ENCODE peak calls at places on chromosomes 3 and 15, in nine cellular contexts. S, F, E, I, Q, T, Y, B and Z are unnamed samples.

GRCh38 chr15:66707310-66708160 is 5.5 kb downstream of the SMAD6 start:
- DNase-seq in Y (peak), B (no peak), E (peak), T (no peak), Q (no peak), F (peak), S (no peak), I (no peak), Z (peak)

GRCh38 chr3:139937674-139938279 is 2.8 kb downstream of the CLSTN2 start:
- DNase-seq in S (no peak), F (peak), I (no peak), T (no peak), Q (peak), B (peak), E (peak), Y (peak), Z (peak)

GRCh38 chr15:25797511-25798206 is 65.5 kb downstream of the ATP10A start:
- DNase-seq in Y (no peak), S (no peak), I (no peak), F (no peak), E (no peak), B (no peak), T (no peak), Q (no peak), Z (peak)

GRCh38 chr15:72856549-72857040 is 73.0 kb upstream of the ADPGK start:
- DNase-seq in F (no peak), T (no peak), I (no peak), E (no peak), S (no peak), B (no peak), Y (no peak), Q (no peak), Z (no peak)

GRCh38 chr15:61951949-61952348 is 108.3 kb downstream of the VPS13C start:
- DNase-seq in E (no peak), T (no peak), Q (no peak), Y (peak), B (no peak), F (no peak), S (no peak), I (no peak), Z (no peak)

GRCh38 chr3:184656991-184657669 is 54.7 kb downstream of the MAGEF1 start:
- DNase-seq in I (no peak), T (no peak), Q (peak), B (no peak), S (no peak), E (no peak), Y (no peak), F (no peak), Z (peak)

GRCh38 chr3:181700168-181701087 is 11.3 kb upstream of the SOX2 start:
- DNase-seq in F (peak), Y (peak), B (peak), S (peak), E (peak), T (peak), Q (peak), I (peak), Z (peak)

GRCh38 chr3:63349583-63350177 is 71.6 kb downstream of the SYNPR start:
- DNase-seq in S (peak), T (no peak), B (peak), Q (peak), Y (peak), F (peak), E (peak), I (no peak), Z (peak)

GRCh38 chr3:169542347-169542751 is 121.2 kb downstream of the MECOM start:
- DNase-seq in S (no peak), I (no peak), Q (no peak), Y (no peak), B (no peak), E (no peak), F (no peak), T (no peak), Z (no peak)

GRCh38 chr3:50295553-50296166 is 3.4 kb upstream of the IFRD2 start:
- DNase-seq in B (no peak), T (no peak), I (no peak), Y (no peak), S (no peak), F (no peak), Q (no peak), E (no peak), Z (no peak)

GRCh38 chr15:92839696-92840095 is 60.4 kb upstream of the CHD2 start:
- DNase-seq in I (no peak), S (no peak), Q (no peak), T (no peak), E (no peak), F (no peak), Y (no peak), B (peak), Z (no peak)

GRCh38 chr3:28940530-28940929 is 340.3 kb upstream of the RBMS3 start:
- DNase-seq in Y (no peak), I (no peak), E (no peak), B (peak), Q (peak), T (no peak), S (no peak), F (peak), Z (peak)

GRCh38 chr3:54755746-54756145 is 172.1 kb downstream of the LRTM1 start:
- DNase-seq in F (no peak), E (no peak), T (no peak), Y (no peak), S (no peak), Q (no peak), I (peak), B (no peak), Z (no peak)

GRCh38 chr15:41872166-41872747 is 21.6 kb downstream of the SPTBN5 start:
- DNase-seq in Q (no peak), Y (no peak), E (no peak), B (no peak), F (no peak), I (no peak), T (no peak), S (no peak), Z (peak)